ENCODE peak calls at places on chromosomes 11 and 22, in nine cellular contexts. J is renal cortical epithelial cell; Q is fibroblast of pulmonary artery; B is activated naive CD4-positive, alpha-beta T cell treated with anti-CD3 and anti-CD28 coated beads, Interleukin-2, amount 10 ng/mL, durations not matched to agents 7 days and 5 days; D is fibroblast of lung; N is T-cell; W is NCI-H1092 treated with DMSO at 0.1 percent for 48 hours; C is memory B cell; T is stimulated activated CD8-positive, alpha-beta memory T cell treated with anti-CD3 and anti-CD28 coated beads, Interleukin-4, amount 100 ng/mL, for 1 hour. S is an unnamed sample.

GRCh38 chr11:129694966-129695365 is 120.7 kb upstream of the TMEM45B start:
- DNase-seq in J (no peak), Q (no peak), B (no peak), D (peak; percentile 13), N (no peak), W (no peak), C (no peak), T (no peak), S (no peak)

GRCh38 chr22:47136671-47137070 is 374.2 kb downstream of the TBC1D22A start:
- DNase-seq in J (no peak), Q (no peak), B (no peak), D (no peak), N (no peak), W (no peak), C (no peak), T (no peak), S (no peak)

GRCh38 chr11:22617868-22618267 is 7.8 kb downstream of the FANCF start:
- DNase-seq in J (no peak), Q (no peak), B (no peak), D (no peak), N (no peak), W (no peak), C (no peak), T (no peak), S (no peak)

GRCh38 chr11:67996622-67997459 is 7.1 kb downstream of the UNC93B1 start:
- DNase-seq in J (no peak), Q (peak; percentile 39), B (peak; percentile 56), D (peak; percentile 31), N (no peak), W (no peak), C (no peak), T (no peak), S (no peak)

GRCh38 chr11:123187670-123188507 is 7.2 kb downstream of the CLMP start:
- DNase-seq in J (no peak), Q (peak; percentile 54), B (no peak), D (peak; percentile 71), N (no peak), W (peak; percentile 59), C (no peak), T (no peak), S (no peak)

GRCh38 chr11:92843455-92843854 is 126.0 kb upstream of the MTNR1B start:
- DNase-seq in J (no peak), Q (no peak), B (no peak), D (no peak), N (no peak), W (no peak), C (no peak), T (no peak), S (no peak)

GRCh38 chr11:118527109-118527508 is at the start of gene TTC36:
- DNase-seq in J (peak; percentile 30), Q (peak; percentile 3), B (no peak), D (no peak), N (no peak), W (no peak), C (no peak), T (no peak), S (no peak)

GRCh38 chr11:97279341-97279740 is 889.5 kb downstream of the JRKL start:
- DNase-seq in J (no peak), Q (no peak), B (no peak), D (no peak), N (no peak), W (no peak), C (no peak), T (no peak), S (no peak)

GRCh38 chr11:117096140-117096972 is 1.9 kb downstream of the SIK3 start:
- DNase-seq in J (no peak), Q (no peak), B (peak; percentile 65), D (no peak), N (peak; percentile 29), W (no peak), C (peak; percentile 10), T (no peak), S (peak; percentile 56)

GRCh38 chr11:10002221-10002620 is 291.8 kb downstream of the SBF2 start:
- DNase-seq in J (no peak), Q (no peak), B (no peak), D (peak; percentile 22), N (no peak), W (no peak), C (no peak), T (no peak), S (no peak)

GRCh38 chr22:46086577-46087335 is 63.6 kb upstream of the PPARA start:
- DNase-seq in J (no peak), Q (no peak), B (no peak), D (peak; percentile 79), N (no peak), W (no peak), C (no peak), T (no peak), S (no peak)

GRCh38 chr22:50705851-50706351 is 32.1 kb upstream of the ACR start:
- DNase-seq in J (no peak), Q (no peak), B (no peak), D (no peak), N (no peak), W (no peak), C (no peak), T (no peak), S (no peak)

GRCh38 chr22:45284705-45285305 is at the start of gene UPK3A:
- DNase-seq in J (no peak), Q (no peak), B (peak; percentile 71), D (no peak), N (peak; percentile 42), W (peak; percentile 8), C (peak; percentile 77), T (no peak), S (peak; percentile 69)

GRCh38 chr11:102527041-102527440 is 3.5 kb downstream of the MMP7 start:
- DNase-seq in J (no peak), Q (no peak), B (no peak), D (no peak), N (no peak), W (no peak), C (no peak), T (no peak), S (no peak)

GRCh38 chr11:121722431-121723256 is 269.9 kb upstream of the SORL1-AS1 start:
- DNase-seq in J (peak; percentile 48), Q (peak; percentile 97), B (no peak), D (peak; percentile 96), N (no peak), W (peak; percentile 99), C (no peak), T (no peak), S (no peak)

GRCh38 chr11:13033760-13034533 is 24.8 kb downstream of the RASSF10 start:
- DNase-seq in J (no peak), Q (no peak), B (no peak), D (no peak), N (no peak), W (no peak), C (no peak), T (no peak), S (no peak)

GRCh38 chr11:28439403-28439802 is 331.2 kb downstream of the METTL15 start:
- DNase-seq in J (no peak), Q (no peak), B (no peak), D (no peak), N (no peak), W (no peak), C (no peak), T (no peak), S (no peak)

GRCh38 chr11:45182902-45183301 is 36.5 kb downstream of the PRDM11 start:
- DNase-seq in J (peak; percentile 18), Q (peak; percentile 54), B (no peak), D (no peak), N (no peak), W (peak; percentile 17), C (no peak), T (no peak), S (no peak)

GRCh38 chr22:44254811-44255210 is 57.9 kb downstream of the SHISAL1 start:
- DNase-seq in J (no peak), Q (no peak), B (no peak), D (no peak), N (no peak), W (no peak), C (no peak), T (no peak), S (no peak)

GRCh38 chr11:32584921-32585320 is 1.3 kb downstream of the EIF3M start:
- DNase-seq in J (no peak), Q (no peak), B (no peak), D (peak; percentile 11), N (no peak), W (no peak), C (no peak), T (no peak), S (no peak)

GRCh38 chr11:81963018-81963417 is 770.6 kb downstream of the FAM181B start:
- DNase-seq in J (peak; percentile 12), Q (peak; percentile 44), B (no peak), D (peak; percentile 3), N (no peak), W (no peak), C (no peak), T (no peak), S (no peak)

GRCh38 chr11:95671768-95672167 is 117.8 kb downstream of the FAM76B start:
- DNase-seq in J (no peak), Q (no peak), B (no peak), D (peak; percentile 69), N (no peak), W (no peak), C (no peak), T (no peak), S (no peak)

GRCh38 chr22:39463931-39464390 is 7.1 kb downstream of the MGAT3 start:
- DNase-seq in J (peak; percentile 76), Q (peak; percentile 24), B (no peak), D (no peak), N (no peak), W (no peak), C (no peak), T (no peak), S (no peak)

GRCh38 chr11:19714387-19715363 is 2.0 kb downstream of the NAV2 start:
- DNase-seq in J (peak; percentile 59), Q (peak; percentile 59), B (no peak), D (peak; percentile 89), N (no peak), W (peak; percentile 29), C (no peak), T (no peak), S (no peak)

GRCh38 chr11:65586247-65586630 is 9.4 kb downstream of the KCNK7 start:
- DNase-seq in J (no peak), Q (no peak), B (no peak), D (no peak), N (no peak), W (no peak), C (no peak), T (no peak), S (no peak)

GRCh38 chr11:11816511-11817319 is 25.1 kb upstream of the USP47 start:
- DNase-seq in J (peak; percentile 79), Q (peak; percentile 81), B (no peak), D (peak; percentile 3), N (no peak), W (no peak), C (no peak), T (no peak), S (no peak)

GRCh38 chr11:130652671-130653335 is 204.4 kb downstream of the ADAMTS15 start:
- DNase-seq in J (peak; percentile 95), Q (peak; percentile 99), B (no peak), D (peak; percentile 74), N (no peak), W (no peak), C (no peak), T (no peak), S (no peak)

GRCh38 chr11:9315078-9315688 is 790 bp upstream of the TMEM41B start:
- DNase-seq in J (peak; percentile 32), Q (no peak), B (no peak), D (peak; percentile 71), N (no peak), W (peak; percentile 42), C (no peak), T (no peak), S (no peak)

GRCh38 chr22:40081662-40082061 is 86.9 kb downstream of the FAM83F start:
- DNase-seq in J (no peak), Q (no peak), B (no peak), D (no peak), N (no peak), W (no peak), C (no peak), T (no peak), S (no peak)

GRCh38 chr11:108037211-108037610 is 28.5 kb downstream of the CUL5 start:
- DNase-seq in J (no peak), Q (no peak), B (no peak), D (no peak), N (no peak), W (no peak), C (no peak), T (no peak), S (no peak)

GRCh38 chr11:23749762-23750430 is 747.0 kb upstream of the LUZP2 start:
- DNase-seq in J (no peak), Q (no peak), B (no peak), D (no peak), N (no peak), W (no peak), C (no peak), T (no peak), S (no peak)